ENCODE peak calls at places on chromosomes 3 and 15, in four cellular contexts. I is WTC11; O is omental fat pad; S is activated CD8-positive, alpha-beta T cell treated with anti-CD3 and anti-CD28 coated beads for 36 hours. U is an unnamed sample.

GRCh38 chr3:194814878-194815357 is 129.2 kb downstream of the FAM43A start:
- ATAC-seq in I (no peak), O (no peak), S (no peak), U (no peak)

GRCh38 chr3:190326930-190327329 is 4.7 kb upstream of the CLDN1 start:
- ATAC-seq in I (no peak), O (peak), S (no peak), U (no peak)

GRCh38 chr3:193783166-193783896 is 190.3 kb downstream of the OPA1 start:
- ATAC-seq in I (no peak), O (no peak), S (no peak), U (no peak)

GRCh38 chr3:42663581-42664442 is 10.3 kb downstream of the ZBTB47 start:
- ATAC-seq in I (no peak), O (no peak), S (no peak), U (no peak)

GRCh38 chr3:30227571-30228301 is 378.7 kb upstream of the TGFBR2 start:
- ATAC-seq in I (no peak), O (peak), S (peak), U (peak)

GRCh38 chr3:104846270-104846669 is 520.4 kb upstream of the ALCAM start:
- ATAC-seq in I (no peak), O (no peak), S (no peak), U (no peak)

GRCh38 chr3:11005686-11006256 is 13.2 kb downstream of the SLC6A1 start:
- ATAC-seq in I (no peak), O (no peak), S (no peak), U (no peak)

GRCh38 chr15:40749151-40749630 is 5.9 kb downstream of the RMDN3 start:
- ATAC-seq in I (no peak), O (no peak), S (no peak), U (no peak)

GRCh38 chr3:37484884-37485559 is 310.6 kb upstream of the LRRFIP2 start:
- ATAC-seq in I (no peak), O (no peak), S (no peak), U (no peak)

GRCh38 chr3:113885050-113885449 is 46.5 kb downstream of the GRAMD1C start:
- ATAC-seq in I (no peak), O (no peak), S (no peak), U (no peak)

GRCh38 chr3:128421439-128421836 is 45.3 kb downstream of the DNAJB8 start:
- ATAC-seq in I (no peak), O (no peak), S (no peak), U (no peak)

GRCh38 chr3:111751961-111752360 is 107.1 kb upstream of the PHLDB2 start:
- ATAC-seq in I (peak), O (no peak), S (no peak), U (no peak)

GRCh38 chr15:27017168-27017809 is 46.3 kb downstream of the GABRG3 start:
- ATAC-seq in I (peak), O (no peak), S (no peak), U (no peak)

GRCh38 chr3:125684199-125684598 is 88.9 kb upstream of the OSBPL11 start:
- ATAC-seq in I (peak), O (no peak), S (no peak), U (no peak)

GRCh38 chr15:47273817-47274216 is 443.5 kb upstream of the SEMA6D start:
- ATAC-seq in I (peak), O (no peak), S (no peak), U (no peak)

GRCh38 chr15:97521894-97522293 is 438.6 kb upstream of the ARRDC4 start:
- ATAC-seq in I (no peak), O (no peak), S (no peak), U (no peak)

GRCh38 chr3:101778385-101779046 is 495 bp upstream of the NXPE3 start:
- ATAC-seq in I (peak), O (no peak), S (no peak), U (no peak)

GRCh38 chr3:112086857-112087524 is 802 bp downstream of the C3orf52 start:
- ATAC-seq in I (peak), O (peak), S (no peak), U (no peak)

GRCh38 chr3:112460519-112460918 is 38.8 kb downstream of the BTLA start:
- ATAC-seq in I (no peak), O (no peak), S (peak), U (peak)

GRCh38 chr3:194139085-194139976 is 3.4 kb downstream of the HES1 start:
- ATAC-seq in I (no peak), O (no peak), S (no peak), U (no peak)

GRCh38 chr3:138914870-138915502 is 32.0 kb downstream of the FOXL2 start:
- ATAC-seq in I (peak), O (peak), S (peak), U (peak)

GRCh38 chr3:177973241-177973840 is 562.9 kb upstream of the KCNMB2 start:
- ATAC-seq in I (no peak), O (no peak), S (no peak), U (peak)

GRCh38 chr15:93035953-93036810 is 52.8 kb downstream of the RGMA start:
- ATAC-seq in I (peak), O (no peak), S (peak), U (peak)

GRCh38 chr15:81575436-81576123 is 201.6 kb upstream of the TMC3 start:
- ATAC-seq in I (no peak), O (no peak), S (no peak), U (no peak)

GRCh38 chr3:33908209-33908851 is 109.9 kb downstream of the PDCD6IP start:
- ATAC-seq in I (no peak), O (no peak), S (no peak), U (no peak)

U was measured in activated T-helper 17 cell treated with anti-CD3 and anti-CD28 coated beads, Interleukin-2, amount 50 U/mL, for 72 hours.